ENCODE peak calls at places on chromosomes 4 and X, in nine cellular contexts. Y is suprapubic skin; R is heart right ventricle; E is fibroblast of lung; V is NT2/D1; Q is effector memory CD8-positive, alpha-beta T cell; H is AG08396; P is naive thymus-derived CD8-positive, alpha-beta T cell; X is left lung. T is an unnamed sample.

GRCh38 chr4:7546152-7546808 is 111.5 kb upstream of the PSAPL1 start:
- DNase-seq in Y (no peak), R (no peak), E (no peak), V (no peak), Q (no peak), H (no peak), P (no peak), X (peak; percentile 65), T (no peak)

GRCh38 chr4:37601527-37601926 is 84.6 kb downstream of the RELL1 start:
- DNase-seq in Y (no peak), R (no peak), E (peak; percentile 71), V (no peak), Q (no peak), H (peak; percentile 19), P (no peak), X (no peak), T (peak; percentile 73)

GRCh38 chr4:150070464-150071170 is 7.6 kb upstream of the DCLK2 start:
- DNase-seq in Y (no peak), R (no peak), E (no peak), V (no peak), Q (no peak), H (no peak), P (no peak), X (no peak), T (no peak)

GRCh38 chrX:123920065-123920785 is 41.3 kb upstream of the STAG2 start:
- DNase-seq in Y (no peak), R (no peak), E (peak; percentile 92), V (no peak), Q (no peak), H (peak; percentile 32), P (no peak), X (no peak), T (peak; percentile 83)

GRCh38 chr4:15982833-15983528 is 20.0 kb upstream of the FGFBP2 start:
- DNase-seq in Y (no peak), R (no peak), E (peak; percentile 68), V (no peak), Q (no peak), H (no peak), P (no peak), X (no peak), T (no peak)

GRCh38 chrX:133473451-133473850 is 58.2 kb upstream of the GPC4 start:
- DNase-seq in Y (no peak), R (no peak), E (peak; percentile 14), V (no peak), Q (no peak), H (no peak), P (no peak), X (no peak), T (peak; percentile 29)

GRCh38 chr4:144494280-144494679 is 151.7 kb upstream of the HHIP start:
- DNase-seq in Y (no peak), R (no peak), E (peak; percentile 6), V (no peak), Q (no peak), H (no peak), P (no peak), X (no peak), T (no peak)

GRCh38 chrX:1657367-1658082 is 42.7 kb downstream of the ASMT start:
- DNase-seq in Y (no peak), R (no peak), E (peak; percentile 34), V (no peak), Q (peak; percentile 68), H (no peak), P (peak; percentile 48), X (no peak), T (peak; percentile 78)

GRCh38 chr4:80192252-80192866 is 4.9 kb upstream of the PRDM8 start:
- DNase-seq in Y (no peak), R (no peak), E (no peak), V (no peak), Q (no peak), H (no peak), P (no peak), X (no peak), T (no peak)

GRCh38 chr4:166506051-166506450 is 633.0 kb downstream of the TLL1 start:
- DNase-seq in Y (no peak), R (no peak), E (no peak), V (no peak), Q (no peak), H (no peak), P (no peak), X (no peak), T (no peak)

GRCh38 chrX:113400193-113400704 is 559.6 kb upstream of the AMOT start:
- DNase-seq in Y (no peak), R (no peak), E (peak; percentile 58), V (peak; percentile 32), Q (no peak), H (no peak), P (no peak), X (no peak), T (peak; percentile 82)

GRCh38 chrX:68929332-68930150 is 100.7 kb downstream of the EFNB1 start:
- DNase-seq in Y (no peak), R (peak; percentile 29), E (peak; percentile 86), V (no peak), Q (no peak), H (peak; percentile 68), P (no peak), X (no peak), T (peak; percentile 94)

GRCh38 chr4:17063870-17064269 is 165.4 kb upstream of the LDB2 start:
- DNase-seq in Y (no peak), R (no peak), E (peak; percentile 87), V (no peak), Q (no peak), H (peak; percentile 46), P (no peak), X (no peak), T (peak; percentile 82)

GRCh38 chrX:110146521-110146920 is 143.6 kb downstream of the TMEM164 start:
- DNase-seq in Y (no peak), R (no peak), E (peak; percentile 20), V (peak; percentile 18), Q (peak; percentile 26), H (peak; percentile 47), P (peak; percentile 18), X (no peak), T (peak; percentile 57)

GRCh38 chr4:185424905-185425599 is 712 bp downstream of the UFSP2 start:
- DNase-seq in Y (no peak), R (no peak), E (no peak), V (no peak), Q (no peak), H (no peak), P (no peak), X (no peak), T (no peak)

GRCh38 chrX:135516376-135516775 is 4.1 kb upstream of the INTS6L start:
- DNase-seq in Y (no peak), R (no peak), E (no peak), V (no peak), Q (no peak), H (no peak), P (no peak), X (no peak), T (no peak)

GRCh38 chr4:122003335-122003734 is 51.5 kb upstream of the TRPC3 start:
- DNase-seq in Y (no peak), R (no peak), E (no peak), V (no peak), Q (peak; percentile 4), H (no peak), P (no peak), X (no peak), T (peak; percentile 20)

GRCh38 chrX:136138939-136139338 is 8.4 kb upstream of the FHL1 start:
- DNase-seq in Y (no peak), R (no peak), E (no peak), V (no peak), Q (no peak), H (no peak), P (no peak), X (no peak), T (no peak)

T was measured in M059J.